ENCODE peak calls at places on chromosomes 2 and 18, in nine cellular contexts. Q is GM23248, E is cardiac muscle cell, I is tibial artery, G is Karpas-422, P is sigmoid colon, Y is endodermal cell, T is body of pancreas, O is SK-N-SH. C is an unnamed sample.

GRCh38 chr2:187469538-187469937 is 21.5 kb upstream of the CALCRL start:
- DNase-seq in I (no peak), E (no peak), G (no peak), P (no peak), O (no peak), Y (no peak), Q (no peak), T (no peak), C (no peak)

GRCh38 chr2:49241506-49241905 is 87.2 kb upstream of the FSHR start:
- DNase-seq in I (no peak), Q (peak; percentile 20), Y (no peak), P (no peak), O (no peak), G (no peak), T (no peak), E (no peak), C (no peak)

GRCh38 chr18:5914016-5914415 is 18.7 kb upstream of the TMEM200C start:
- DNase-seq in G (no peak), I (no peak), E (no peak), Q (peak; percentile 19), T (no peak), Y (no peak), P (no peak), O (no peak), C (no peak)

GRCh38 chr2:171575606-171576005 is 53.3 kb downstream of the CYBRD1 start:
- DNase-seq in T (no peak), E (no peak), P (no peak), O (no peak), G (no peak), Y (no peak), Q (no peak), I (no peak), C (no peak)

GRCh38 chr2:164257794-164258193 is 363.5 kb downstream of the GRB14 start:
- DNase-seq in Y (no peak), I (no peak), E (no peak), G (no peak), Q (peak; percentile 36), T (no peak), P (no peak), O (no peak), C (no peak)

GRCh38 chr2:2933421-2933820 is 444.2 kb downstream of the EIPR1 start:
- DNase-seq in O (peak; percentile 74), T (no peak), Q (no peak), P (no peak), G (peak; percentile 90), E (no peak), I (no peak), Y (no peak), C (no peak)

GRCh38 chr2:219724628-219725027 is 97.2 kb downstream of the SLC4A3 start:
- DNase-seq in Y (no peak), E (no peak), O (no peak), Q (peak; percentile 50), G (no peak), P (no peak), I (no peak), T (no peak), C (no peak)

GRCh38 chr2:188937228-188938220 is 36.6 kb upstream of the COL3A1 start:
- DNase-seq in O (peak; percentile 5), I (no peak), T (no peak), P (no peak), E (no peak), Q (peak; percentile 81), G (no peak), Y (no peak), C (no peak)

GRCh38 chr2:170365686-170366085 is 187.7 kb downstream of the MYO3B start:
- DNase-seq in I (no peak), G (no peak), Q (no peak), E (no peak), P (no peak), O (no peak), T (no peak), Y (no peak), C (no peak)

GRCh38 chr2:170371231-170371630 is 193.3 kb downstream of the MYO3B start:
- DNase-seq in P (no peak), I (no peak), O (no peak), E (no peak), G (no peak), T (no peak), Q (no peak), Y (no peak), C (no peak)

GRCh38 chr2:170369894-170370293 is 191.9 kb downstream of the MYO3B start:
- DNase-seq in I (no peak), Y (no peak), Q (peak; percentile 47), T (no peak), P (no peak), O (peak; percentile 11), E (peak; percentile 9), G (peak; percentile 72), C (peak; percentile 14)

GRCh38 chr2:170368370-170368769 is 190.4 kb downstream of the MYO3B start:
- DNase-seq in E (no peak), T (no peak), P (no peak), Y (no peak), G (no peak), O (no peak), I (no peak), Q (no peak), C (no peak)

DNA sequence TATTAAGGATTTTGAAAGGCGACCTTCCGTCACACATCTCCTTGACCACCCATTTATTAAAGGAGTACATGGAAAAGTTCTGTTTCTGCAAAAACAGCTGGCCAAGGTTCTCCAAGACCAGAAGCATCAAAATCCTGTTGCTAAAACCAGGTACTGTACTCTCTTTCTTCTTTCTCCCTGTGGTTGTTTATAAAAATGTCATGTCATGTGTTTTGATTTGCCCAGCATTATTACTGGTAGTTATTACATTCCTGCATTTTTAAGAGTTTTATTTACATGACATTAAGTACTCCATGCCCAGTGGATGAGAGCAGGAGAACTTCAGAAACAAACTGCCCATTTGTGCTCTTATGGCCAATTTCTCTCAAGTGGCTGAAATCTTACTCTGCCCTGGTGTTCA is 191.3 kb downstream of the MYO3B start:
- DNase-seq in Q (no peak), Y (no peak), E (no peak), O (no peak), G (no peak), T (no peak), I (no peak), P (no peak), C (no peak)
- H3K4me1 ChIP-seq in Q (no peaks in the 10 kb centered on the region), Y (peaks cover 13% of the 10 kb centered on the region), E (no peaks in the 10 kb centered on the region), O (no peaks in the 10 kb centered on the region), G (peaks cover 11% of the 10 kb centered on the region), T (no peaks in the 10 kb centered on the region), I (no peaks in the 10 kb centered on the region), P (no peaks in the 10 kb centered on the region), C (no peaks in the 10 kb centered on the region)

GRCh38 chr18:55489742-55490055 is 98.3 kb downstream of the TCF4 start:
- DNase-seq in G (peak; percentile 78), P (no peak), Y (no peak), Q (no peak), T (no peak), O (peak; percentile 46), E (no peak), I (no peak), C (no peak)

GRCh38 chr18:55487997-55488396 is 100.0 kb downstream of the TCF4 start:
- DNase-seq in P (no peak), Q (no peak), Y (no peak), T (no peak), G (no peak), I (no peak), O (no peak), E (no peak), C (no peak)

GRCh38 chr18:55488473-55488872 is 99.5 kb downstream of the TCF4 start:
- DNase-seq in E (no peak), Q (no peak), I (no peak), G (no peak), T (no peak), P (no peak), O (no peak), Y (peak; percentile 70), C (no peak)

GRCh38 chr18:55486936-55487335 is 101.1 kb downstream of the TCF4 start:
- DNase-seq in Y (no peak), I (no peak), P (no peak), Q (no peak), G (no peak), O (no peak), T (no peak), E (no peak), C (no peak)

GRCh38 chr18:55489034-55489741 is 98.8 kb downstream of the TCF4 start:
- DNase-seq in E (peak; percentile 43), G (peak; percentile 56), I (no peak), O (no peak), Y (no peak), T (no peak), P (no peak), Q (no peak), C (no peak)
- H3K4me1 ChIP-seq in E (peaks cover 19% of the 10 kb centered on the region), G (peaks cover 95% of the 10 kb centered on the region), I (peaks cover 11% of the 10 kb centered on the region), O (peaks cover 29% of the 10 kb centered on the region), Y (peaks cover 5% of the 10 kb centered on the region), T (no peaks in the 10 kb centered on the region), P (no peaks in the 10 kb centered on the region), Q (peaks cover 28% of the 10 kb centered on the region), C (no peaks in the 10 kb centered on the region)

DNA sequence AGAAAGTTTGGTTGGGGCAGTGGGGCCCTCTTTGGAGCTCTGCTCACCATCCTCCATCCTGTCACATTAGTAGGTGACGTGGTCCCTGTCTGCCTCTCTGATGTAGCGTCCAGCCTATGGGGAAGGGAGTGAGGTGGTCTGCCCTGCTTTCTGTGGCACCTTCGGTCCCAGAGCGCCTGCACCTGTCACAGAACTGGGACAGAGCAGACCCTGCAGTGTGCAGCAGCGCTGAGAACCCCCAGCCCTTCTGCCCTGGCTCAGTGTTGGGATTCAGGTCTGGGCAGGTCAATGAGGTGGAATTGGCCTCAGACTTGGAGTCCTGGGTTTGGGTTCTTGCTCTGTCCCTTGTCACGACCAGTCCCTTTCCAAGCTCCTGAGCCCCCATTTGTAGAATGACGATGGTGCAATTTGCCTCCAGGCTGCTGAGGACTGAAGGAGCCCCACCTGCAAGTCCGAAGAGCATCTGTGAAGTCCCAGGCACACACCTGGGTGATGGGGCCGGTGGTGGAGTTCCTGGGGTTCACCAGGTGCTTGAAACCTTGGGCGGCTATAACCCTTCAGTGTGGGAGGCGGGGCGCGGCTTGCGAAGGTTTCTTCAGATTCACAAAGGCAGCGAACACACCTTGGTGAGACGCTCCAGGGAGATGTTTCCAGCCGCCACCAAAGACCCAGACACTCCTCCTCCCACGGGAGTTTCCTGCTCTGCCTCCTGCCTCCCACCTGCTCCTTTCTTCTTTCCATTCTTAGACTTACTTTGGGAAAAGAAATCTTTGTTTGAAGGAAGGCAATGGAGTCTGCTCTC is 265.4 kb upstream of the HDAC4 start:
- DNase-seq in T (no peak), Q (no peak), E (no peak), P (no peak), Y (no peak), I (peak; percentile 49), G (no peak), O (no peak), C (no peak)
- H3K4me1 ChIP-seq in T (no peaks in the 10 kb centered on the region), Q (no peaks in the 10 kb centered on the region), E (no peaks in the 10 kb centered on the region), P (no peaks in the 10 kb centered on the region), Y (no peaks in the 10 kb centered on the region), I (no peaks in the 10 kb centered on the region), G (no peaks in the 10 kb centered on the region), O (no peaks in the 10 kb centered on the region), C (no peaks in the 10 kb centered on the region)

DNA sequence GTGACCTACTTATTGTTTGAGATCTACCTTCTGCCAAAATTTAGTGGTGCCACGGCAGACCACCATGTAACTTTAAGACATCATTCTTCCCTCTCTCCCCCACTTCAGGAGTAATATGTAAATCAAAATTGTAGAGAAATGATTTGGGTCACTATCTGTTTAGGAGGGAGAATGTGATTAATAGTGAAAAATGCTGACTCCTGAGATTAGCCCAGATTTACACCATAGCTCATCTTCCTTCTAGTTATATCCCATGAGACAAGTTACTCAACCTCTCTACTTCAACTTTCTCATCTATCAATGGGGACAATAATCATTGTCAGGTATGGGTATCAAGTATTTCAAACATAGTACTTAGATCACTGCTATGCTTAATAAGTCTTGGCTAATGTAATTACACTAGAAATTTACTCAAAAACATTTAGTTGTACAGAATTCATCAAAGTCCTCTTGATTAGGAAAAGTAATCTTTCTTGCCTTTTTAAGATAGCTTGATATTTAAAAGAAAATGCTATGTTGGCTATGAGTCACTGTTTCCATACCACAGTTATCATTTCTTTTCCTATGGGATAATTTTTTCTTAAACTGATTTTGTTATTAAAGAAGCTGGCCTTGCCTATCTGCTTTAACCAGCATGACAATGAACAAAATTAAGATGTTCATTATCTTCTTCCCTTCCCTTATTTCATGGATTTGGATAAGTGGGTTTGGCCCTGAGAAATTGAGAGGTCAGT is 1038.9 kb upstream of the ZEB2 start:
- DNase-seq in Y (no peak), O (no peak), E (no peak), G (no peak), Q (peak; percentile 3), I (no peak), T (no peak), P (no peak), C (no peak)
- H3K4me1 ChIP-seq in Y (no peaks in the 10 kb centered on the region), O (no peaks in the 10 kb centered on the region), E (no peaks in the 10 kb centered on the region), G (no peaks in the 10 kb centered on the region), Q (no peaks in the 10 kb centered on the region), I (peaks cover 3% of the 10 kb centered on the region), T (no peaks in the 10 kb centered on the region), P (no peaks in the 10 kb centered on the region), C (no peaks in the 10 kb centered on the region)

C was measured in small intestine.